ENCODE peak calls at places on chromosomes 3 and 15, in ten cellular contexts. Q is hepatocyte, D is GM23338, R is fibroblast of lung, O is testis, F is sigmoid colon, P is colonic mucosa, M is lower lobe of right lung, H is DND-41, W is thoracic aorta. E is an unnamed sample.

GRCh38 chr3:49158792-49159191 is 7.3 kb downstream of the CCDC71 start:
- DNase-seq in P (no peak), H (no peak), Q (no peak), R (no peak), M (no peak), O (no peak), W (no peak), D (no peak), F (no peak), E (peak; percentile 92)

GRCh38 chr3:184338538-184338945 is 1.1 kb downstream of the FAM131A start:
- DNase-seq in M (no peak), P (no peak), Q (peak; percentile 85), H (no peak), O (peak; percentile 86), D (peak; percentile 93), R (peak; percentile 83), W (peak; percentile 60), F (peak; percentile 96), E (peak; percentile 41)

GRCh38 chr15:101296418-101297405 is 1.7 kb upstream of the SNRPA1 start:
- DNase-seq in P (no peak), M (no peak), D (no peak), O (no peak), R (peak; percentile 7), W (no peak), Q (no peak), H (no peak), F (no peak), E (no peak)

GRCh38 chr3:50623840-50624474 is 7.0 kb downstream of the MAPKAPK3 start:
- DNase-seq in O (no peak), Q (no peak), W (no peak), H (peak; percentile 91), M (no peak), D (no peak), R (no peak), F (no peak), P (no peak), E (no peak)

GRCh38 chr15:38560456-38560926 is 4.1 kb downstream of the RASGRP1 start:
- DNase-seq in F (no peak), D (no peak), O (no peak), H (no peak), Q (no peak), R (no peak), P (no peak), M (no peak), W (no peak), E (no peak)

GRCh38 chr15:57218826-57219576 is 157.3 kb upstream of the CGNL1 start:
- DNase-seq in W (no peak), P (no peak), R (peak; percentile 96), Q (peak; percentile 65), H (no peak), D (peak; percentile 87), O (no peak), F (no peak), M (no peak), E (no peak)

GRCh38 chr3:195150194-195151118 is 120.5 kb downstream of the XXYLT1 start:
- DNase-seq in W (peak; percentile 37), P (peak; percentile 58), O (peak; percentile 51), M (peak; percentile 86), F (peak; percentile 93), R (peak; percentile 82), D (peak; percentile 85), Q (peak; percentile 66), H (no peak), E (peak; percentile 22)

GRCh38 chr3:177169936-177170722 is 27.2 kb downstream of the TBL1XR1 start:
- DNase-seq in F (no peak), O (no peak), Q (no peak), H (no peak), D (peak; percentile 46), P (no peak), R (no peak), W (no peak), M (no peak), E (no peak)

GRCh38 chr3:189569473-189569872 is 61.7 kb upstream of the TP63 start:
- DNase-seq in W (no peak), D (no peak), Q (no peak), O (no peak), M (no peak), H (no peak), F (no peak), R (no peak), P (no peak), E (no peak)

GRCh38 chr15:88604381-88604951 is 16.7 kb upstream of the AEN start:
- DNase-seq in O (no peak), F (no peak), W (no peak), Q (no peak), H (no peak), M (no peak), D (peak; percentile 63), P (no peak), R (no peak), E (peak; percentile 86)

GRCh38 chr3:132625613-132626012 is 28.5 kb downstream of the ACKR4 start:
- DNase-seq in D (no peak), M (no peak), W (no peak), P (no peak), Q (no peak), O (no peak), H (no peak), F (no peak), R (no peak), E (no peak)

GRCh38 chr15:38195191-38195901 is 57.3 kb upstream of the SPRED1 start:
- DNase-seq in O (no peak), H (no peak), R (no peak), P (no peak), Q (no peak), D (no peak), M (no peak), W (no peak), F (no peak), E (no peak)

GRCh38 chr15:92377083-92377789 is 16.4 kb upstream of the ST8SIA2 start:
- DNase-seq in F (no peak), H (no peak), D (no peak), M (no peak), P (no peak), W (no peak), R (no peak), O (no peak), Q (no peak), E (no peak)

GRCh38 chr3:168094877-168095610 is 680 bp downstream of the GOLIM4 start:
- DNase-seq in Q (peak; percentile 68), R (peak; percentile 71), P (peak; percentile 71), O (peak; percentile 50), F (peak; percentile 80), H (no peak), M (peak; percentile 81), W (peak; percentile 4), D (peak; percentile 81), E (peak; percentile 50)

GRCh38 chr3:102182162-102182561 is 252.7 kb upstream of the ZPLD1 start:
- DNase-seq in D (no peak), O (no peak), R (no peak), F (no peak), H (no peak), Q (peak; percentile 46), M (no peak), W (no peak), P (no peak), E (no peak)

DNA sequence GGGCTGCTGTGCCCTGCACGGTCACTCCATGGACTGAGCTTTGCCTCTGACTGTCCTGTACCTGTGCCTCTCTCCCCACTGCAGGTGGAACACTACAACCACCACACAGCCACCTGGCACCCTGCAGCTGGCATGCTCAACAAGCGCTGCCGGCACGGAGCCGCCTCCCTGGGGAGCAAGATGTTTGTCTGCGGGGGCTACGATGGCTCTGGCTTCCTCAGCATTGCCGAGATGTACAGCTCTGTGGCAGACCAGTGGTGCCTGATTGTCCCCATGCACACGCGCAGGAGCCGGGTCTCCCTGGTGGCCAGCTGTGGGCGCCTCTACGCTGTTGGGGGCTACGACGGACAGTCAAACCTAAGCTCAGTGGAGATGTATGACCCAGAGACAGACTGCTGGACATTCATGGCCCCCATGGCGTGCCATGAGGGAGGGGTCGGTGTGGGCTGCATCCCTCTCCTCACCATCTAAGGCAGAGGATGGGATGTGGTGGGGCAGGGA is 37.3 kb upstream of the PTPN23 start:
- DNase-seq in P (no peak), H (no peak), O (no peak), Q (no peak), W (no peak), F (no peak), M (no peak), D (no peak), R (no peak), E (no peak)
- TF ChIP-seq CTCF in P (no peak), H (no peak), O (no peak), Q (no peak), W (no peak), F (no peak), M (no peak), D (no peak), R (no peak), E (no peak)

GRCh38 chr3:31129241-31129640 is 234.8 kb upstream of the GADL1 start:
- DNase-seq in D (no peak), M (no peak), F (no peak), O (no peak), H (no peak), P (no peak), R (no peak), W (no peak), Q (no peak), E (no peak)

GRCh38 chr3:31125413-31126020 is 231.1 kb upstream of the GADL1 start:
- DNase-seq in H (no peak), R (no peak), M (no peak), Q (no peak), O (no peak), W (no peak), D (no peak), P (no peak), F (no peak), E (no peak)

GRCh38 chr3:31124368-31124767 is 229.9 kb upstream of the GADL1 start:
- DNase-seq in R (no peak), P (no peak), F (no peak), Q (no peak), H (no peak), D (no peak), M (no peak), O (no peak), W (no peak), E (no peak)
- H3K27ac ChIP-seq in R (no peak overlapping the region), P (no peak overlapping the region), F (no peak overlapping the region), Q (no peak overlapping the region), H (no peak overlapping the region), D (no peak overlapping the region), M (no peak overlapping the region), O (no peak overlapping the region), W (no peak overlapping the region), E (no peak overlapping the region)

DNA sequence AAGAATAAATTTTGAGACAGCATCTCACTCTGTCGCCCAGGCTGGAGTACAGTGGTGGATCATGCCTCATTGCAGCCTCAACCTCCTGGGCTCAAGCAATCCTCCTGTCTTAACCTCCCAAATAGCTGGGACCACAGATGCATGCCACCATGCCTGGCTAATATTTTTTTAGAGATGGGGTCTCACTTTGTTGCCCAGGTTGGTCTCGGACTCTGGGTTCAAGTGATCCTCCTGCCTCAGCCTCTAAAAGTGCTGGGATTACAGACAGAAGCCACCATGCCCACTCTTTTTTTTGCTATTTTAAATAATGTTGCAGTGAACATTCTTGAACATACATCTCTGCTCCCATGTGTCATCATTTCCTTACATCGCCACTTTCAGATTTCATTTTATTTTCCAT is 6.8 kb upstream of the SLC51B start:
- DNase-seq in W (no peak), M (no peak), F (no peak), R (no peak), H (no peak), Q (no peak), D (no peak), O (no peak), P (peak; percentile 11), E (no peak)
- H3K4me1 ChIP-seq in W (peaks cover 8% of the 10 kb centered on the region), M (peaks cover 2% of the 10 kb centered on the region), F (no peaks in the 10 kb centered on the region), R (peaks cover 7% of the 10 kb centered on the region), H (no peaks in the 10 kb centered on the region), Q (peaks cover 11% of the 10 kb centered on the region), D (no peaks in the 10 kb centered on the region), O (no peaks in the 10 kb centered on the region), P (peaks cover 8% of the 10 kb centered on the region), E (no peaks in the 10 kb centered on the region)

GRCh38 chr15:36886135-36887011 is 214.0 kb downstream of the MEIS2 start:
- DNase-seq in P (no peak), R (no peak), O (no peak), F (no peak), H (no peak), D (peak; percentile 56), W (no peak), M (no peak), Q (no peak), E (no peak)
- TF ChIP-seq CTCF in P (no peak), R (no peak), O (no peak), F (no peak), H (no peak), D (no peak), W (no peak), M (no peak), Q (no peak), E (no peak)